ENCODE peak calls at places on chromosome 12, in nine cellular contexts. Z, T, C, J, A, N, O, Q and B are unnamed samples.

GRCh38 chr12:38711055-38711454 is 194.3 kb downstream of the CPNE8 start:
- DNase-seq in J (no peak), N (no peak), Q (no peak), T (no peak), C (no peak), Z (no peak), A (peak), O (no peak), B (no peak)

GRCh38 chr12:114447274-114447716 is 41.4 kb upstream of the TBX5 start:
- DNase-seq in C (no peak), Z (peak), A (no peak), Q (no peak), J (no peak), T (peak), O (no peak), N (peak), B (no peak)

GRCh38 chr12:58395056-58395455 is 453.7 kb downstream of the ATP23 start:
- DNase-seq in C (no peak), T (peak), Z (no peak), O (no peak), Q (no peak), A (no peak), J (no peak), N (no peak), B (no peak)

GRCh38 chr12:70383886-70384285 is 17.8 kb downstream of the KCNMB4 start:
- DNase-seq in C (no peak), Q (no peak), O (no peak), J (no peak), A (no peak), T (no peak), N (no peak), Z (no peak), B (no peak)

GRCh38 chr12:86931714-86932113 is 675.5 kb upstream of the MGAT4C start:
- DNase-seq in C (no peak), Z (no peak), O (no peak), J (no peak), A (no peak), T (no peak), N (no peak), Q (no peak), B (no peak)

GRCh38 chr12:19431407-19432308 is 7.6 kb upstream of the AEBP2 start:
- DNase-seq in T (no peak), Q (no peak), Z (no peak), O (no peak), A (peak), N (no peak), C (peak), J (no peak), B (no peak)

GRCh38 chr12:3461391-3461790 is 29.6 kb upstream of the PRMT8 start:
- DNase-seq in J (no peak), Z (no peak), O (no peak), Q (no peak), N (no peak), A (no peak), T (no peak), C (no peak), B (no peak)

GRCh38 chr12:84730561-84731162 is 181.9 kb downstream of the SLC6A15 start:
- DNase-seq in J (no peak), Z (no peak), A (no peak), N (peak), T (no peak), O (no peak), Q (no peak), C (no peak), B (peak)

GRCh38 chr12:67540920-67541624 is 107.5 kb upstream of the DYRK2 start:
- DNase-seq in O (no peak), A (no peak), C (peak), T (no peak), Z (no peak), N (no peak), J (no peak), Q (no peak), B (no peak)

GRCh38 chr12:64452559-64453329 is 824 bp downstream of the TBK1 start:
- DNase-seq in Z (no peak), T (no peak), A (peak), O (no peak), Q (no peak), N (peak), C (peak), J (peak), B (no peak)

GRCh38 chr12:106282457-106283097 is 20.0 kb upstream of the TCP11L2 start:
- DNase-seq in T (no peak), N (peak), Q (peak), Z (peak), J (peak), O (no peak), A (peak), C (peak), B (peak)

GRCh38 chr12:42638011-42638410 is 48.5 kb upstream of the PRICKLE1 start:
- DNase-seq in T (no peak), Q (no peak), C (no peak), O (no peak), A (peak), Z (no peak), N (no peak), J (no peak), B (no peak)

GRCh38 chr12:21264232-21264631 is 70.5 kb downstream of the SLCO1A2 start:
- DNase-seq in Q (no peak), N (no peak), T (no peak), O (no peak), A (no peak), C (no peak), J (no peak), Z (no peak), B (no peak)

GRCh38 chr12:17278946-17279345 is 673.0 kb upstream of the LMO3 start:
- DNase-seq in A (no peak), O (no peak), T (no peak), N (peak), C (no peak), J (no peak), Z (no peak), Q (no peak), B (no peak)

GRCh38 chr12:13234045-13234641 is 37.6 kb downstream of the EMP1 start:
- DNase-seq in T (no peak), O (no peak), A (peak), C (peak), Q (no peak), Z (no peak), N (peak), J (peak), B (peak)

GRCh38 chr12:117119592-117120198 is 20.5 kb upstream of the TESC start:
- DNase-seq in C (no peak), A (no peak), O (no peak), T (no peak), Q (no peak), N (peak), J (peak), Z (peak), B (peak)

GRCh38 chr12:40697566-40698257 is 5.5 kb downstream of the CNTN1 start:
- DNase-seq in J (no peak), T (no peak), N (no peak), O (no peak), C (peak), A (no peak), Z (no peak), Q (no peak), B (no peak)

GRCh38 chr12:111222520-111222919 is 146.4 kb downstream of the PHETA1 start:
- DNase-seq in A (no peak), Z (no peak), O (no peak), J (no peak), N (no peak), T (no peak), C (no peak), Q (no peak), B (no peak)

GRCh38 chr12:24901975-24902461 is 46.9 kb downstream of the BCAT1 start:
- DNase-seq in T (no peak), J (no peak), O (no peak), Z (no peak), N (peak), C (no peak), A (no peak), Q (no peak), B (peak)
- H3K4me3 ChIP-seq in T (peak), J (no peak), O (peak), Z (peak), N (peak), C (peak), A (peak), Q (no peak), B (peak)

DNA sequence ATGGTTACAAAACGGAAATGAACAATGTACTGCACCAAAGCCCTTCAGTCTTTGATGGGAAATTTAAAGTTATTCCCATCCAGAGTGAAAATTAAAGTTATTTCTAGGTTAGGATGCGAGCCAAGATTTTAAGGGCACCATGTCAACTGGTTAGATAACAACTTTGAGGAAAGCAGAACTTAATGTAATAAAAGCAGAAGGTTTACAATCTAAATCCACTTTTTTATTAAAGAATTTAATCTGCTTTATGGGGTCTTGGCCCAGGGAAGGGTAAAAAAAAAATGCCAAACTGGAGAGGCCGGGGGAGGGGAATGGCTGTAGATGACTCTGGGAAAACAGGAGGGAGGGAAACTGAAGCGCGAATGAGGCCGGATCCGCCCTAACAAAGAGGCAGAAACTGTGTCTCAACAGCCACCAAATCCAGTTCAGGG is 108.2 kb upstream of the ATF7IP start:
- DNase-seq in N (no peak), J (no peak), O (no peak), Z (peak), C (no peak), T (peak), A (no peak), Q (no peak), B (no peak)
- H3K4me3 ChIP-seq in N (peak), J (no peak), O (peak), Z (peak), C (peak), T (no peak), A (no peak), Q (no peak), B (no peak)

GRCh38 chr12:124702736-124703135 is 135.3 kb upstream of the NCOR2 start:
- DNase-seq in T (no peak), A (no peak), Z (no peak), O (no peak), Q (no peak), C (no peak), N (no peak), J (no peak), B (no peak)

GRCh38 chr12:124698998-124699305 is 131.5 kb upstream of the NCOR2 start:
- DNase-seq in Z (no peak), A (no peak), T (no peak), O (no peak), N (no peak), J (no peak), C (no peak), Q (no peak), B (no peak)

GRCh38 chr12:124700810-124701594 is 133.6 kb upstream of the NCOR2 start:
- DNase-seq in T (peak), N (peak), Q (no peak), J (peak), Z (no peak), C (peak), O (no peak), A (peak), B (peak)

GRCh38 chr12:124698211-124698997 is 131.0 kb upstream of the NCOR2 start:
- DNase-seq in A (peak), J (no peak), C (peak), N (no peak), Q (no peak), O (no peak), Z (no peak), T (no peak), B (no peak)

GRCh38 chr12:124699878-124700277 is 132.5 kb upstream of the NCOR2 start:
- DNase-seq in O (no peak), C (no peak), N (no peak), Z (no peak), A (no peak), J (no peak), T (peak), Q (no peak), B (no peak)
- H3K4me3 ChIP-seq in O (no peak), C (no peak), N (no peak), Z (no peak), A (no peak), J (no peak), T (no peak), Q (no peak), B (no peak)

DNA sequence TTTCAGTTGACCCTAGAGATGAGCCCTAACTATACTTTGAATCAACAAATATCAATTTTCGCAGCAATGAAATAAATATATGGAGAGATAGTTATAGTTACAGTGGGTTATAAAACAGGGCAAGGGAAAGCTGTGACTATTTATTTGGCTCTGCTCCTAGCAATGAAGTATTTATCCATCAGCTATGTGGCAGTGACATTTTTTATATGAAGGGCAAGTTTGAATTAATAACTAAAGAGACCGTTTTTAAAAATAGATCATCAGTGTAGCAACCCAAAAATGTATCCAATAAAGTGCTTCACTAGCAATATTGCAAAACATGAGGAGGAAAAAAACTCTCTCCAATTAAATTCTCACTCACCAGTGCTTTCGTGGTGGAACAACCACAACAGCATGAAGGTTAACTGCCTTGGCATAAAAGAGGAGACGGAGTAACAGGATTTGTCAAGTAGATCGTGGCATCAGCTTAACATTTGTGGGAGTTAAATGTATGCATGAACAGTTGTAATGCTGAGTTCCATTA is 58.1 kb upstream of the NUDT4 start:
- DNase-seq in A (no peak), N (no peak), O (no peak), C (peak), T (no peak), Z (no peak), J (no peak), Q (no peak), B (no peak)
- H3K4me3 ChIP-seq in A (no peak), N (no peak), O (no peak), C (no peak), T (no peak), Z (no peak), J (no peak), Q (no peak), B (no peak)

DNA sequence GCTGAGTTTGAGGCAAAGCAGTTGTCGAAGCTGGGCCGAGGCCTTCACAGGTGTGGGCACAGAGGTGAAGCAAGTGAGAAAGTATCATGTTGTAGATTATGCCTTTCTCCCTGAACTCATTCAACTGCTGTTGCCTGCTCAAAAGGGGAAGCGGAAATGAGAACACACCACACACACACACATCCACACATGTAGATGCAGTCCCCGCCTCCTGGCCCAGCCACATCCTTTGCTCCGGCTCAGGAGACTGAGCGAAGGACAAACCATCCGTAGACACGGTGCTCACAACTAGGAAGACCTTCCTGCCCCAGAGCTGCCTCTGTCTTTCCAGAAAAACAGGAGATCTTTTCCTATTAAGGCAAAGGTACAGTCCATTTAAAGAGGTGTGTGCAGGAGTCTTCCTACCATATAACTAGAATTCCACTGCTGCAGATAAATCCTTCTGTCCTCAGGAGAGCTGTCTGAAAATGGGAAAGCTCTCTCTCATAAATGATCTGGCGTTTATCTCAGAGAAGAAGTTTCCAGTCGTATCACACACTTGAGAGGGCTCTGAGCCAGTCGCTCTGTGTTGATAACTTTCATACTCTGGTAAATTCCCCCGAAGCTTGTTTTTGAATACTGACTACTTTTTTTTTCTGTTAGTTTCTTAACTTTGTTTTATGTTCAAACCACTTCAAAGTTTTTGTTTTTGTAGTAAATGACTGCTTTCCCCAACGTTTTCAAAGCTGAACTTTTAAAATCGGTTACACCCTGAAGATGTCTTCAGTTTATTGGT is at the start of gene TESPA1:
- DNase-seq in O (no peak), T (peak), N (no peak), Q (peak), Z (peak), C (no peak), J (peak), A (peak), B (no peak)
- H3K4me3 ChIP-seq in O (peak), T (no peak), N (no peak), Q (no peak), Z (peak), C (no peak), J (no peak), A (no peak), B (no peak)